ENCODE peak calls at places on chromosome 2, in six cellular contexts. I is foreskin keratinocyte, X is thyroid gland, F is heart left ventricle, M is transverse colon, K is cardiac muscle cell. E is an unnamed sample. For H3K4me1, the result is how much of the 10 kb centered on the place peaks cover.

GRCh38 chr2:1625281-1626001 is 118.9 kb downstream of the PXDN start:
- DNase-seq in K (peak), M (no peak), I (peak), F (peak), X (peak), E (no peak)

GRCh38 chr2:182827182-182827879 is 39.1 kb downstream of the FRZB start:
- DNase-seq in F (no peak), I (no peak), X (no peak), K (no peak), M (no peak), E (no peak)

GRCh38 chr2:160293401-160293911 is 93.4 kb upstream of the ITGB6 start:
- DNase-seq in X (no peak), M (no peak), K (peak), I (peak), F (no peak), E (no peak)

GRCh38 chr2:83014462-83014861 is 1444.6 kb downstream of the SUCLG1 start:
- DNase-seq in K (no peak), I (no peak), X (no peak), M (no peak), F (no peak), E (no peak)

GRCh38 chr2:170816499-170817246 is at the start of gene GAD1:
- DNase-seq in I (peak), K (peak), F (no peak), X (peak), M (peak), E (no peak)

GRCh38 chr2:46803911-46804670 is 111.5 kb downstream of the MCFD2 start:
- DNase-seq in I (peak), M (no peak), X (no peak), K (peak), F (no peak), E (no peak)

GRCh38 chr2:113406114-113406513 is 31.4 kb upstream of the ZNG1B start:
- DNase-seq in X (no peak), I (no peak), F (no peak), M (peak), K (no peak), E (no peak)

GRCh38 chr2:23561088-23561487 is 176.1 kb downstream of the KLHL29 start:
- DNase-seq in K (no peak), F (no peak), I (no peak), M (no peak), X (no peak), E (no peak)

GRCh38 chr2:238202326-238203103 is 980 bp downstream of the ILKAP start:
- DNase-seq in F (no peak), K (peak), M (no peak), X (no peak), I (peak), E (no peak)

GRCh38 chr2:236550701-236551465 is 18.7 kb upstream of the ACKR3 start:
- DNase-seq in F (no peak), I (no peak), K (no peak), X (no peak), M (no peak), E (no peak)

DNA sequence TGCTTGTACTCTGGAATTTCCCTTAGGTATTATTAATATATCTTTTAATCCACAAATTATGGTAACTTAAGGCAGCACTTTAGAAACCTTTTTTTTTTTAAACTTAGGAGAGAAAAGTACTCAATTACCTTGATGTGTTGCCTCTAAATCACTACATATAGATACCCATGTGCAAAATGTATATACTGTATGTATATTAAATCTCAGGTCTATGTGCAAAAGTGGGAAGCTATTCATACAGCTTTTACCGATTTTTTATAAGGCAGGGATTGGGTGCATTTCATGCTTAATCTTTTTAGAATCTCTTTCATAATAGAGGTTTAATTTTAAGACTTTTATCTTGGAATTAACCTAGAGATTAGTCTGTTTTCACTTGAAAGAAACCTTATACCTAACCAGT is 3.4 kb downstream of the EML4 start:
- DNase-seq in K (no peak), M (no peak), F (no peak), I (no peak), X (no peak), E (no peak)
- H3K4me1 ChIP-seq in K (under half), M (under half), F (under half), I (under half), X (under half), E (under half)

GRCh38 chr2:88187927-88188326 is 17.8 kb downstream of the THNSL2 start:
- DNase-seq in M (no peak), X (no peak), F (no peak), I (no peak), K (no peak), E (peak)
- TF ChIP-seq CTCF in M (no peak), X (no peak), F (no peak), I (peak), K (peak), E (peak)

GRCh38 chr2:63545023-63545422 is 43.3 kb downstream of the WDPCP start:
- DNase-seq in X (no peak), M (no peak), F (peak), K (no peak), I (no peak), E (no peak)
- H3K4me1 ChIP-seq in X (under half), M (under half), F (under half), K (under half), I (under half), E (under half)

DNA sequence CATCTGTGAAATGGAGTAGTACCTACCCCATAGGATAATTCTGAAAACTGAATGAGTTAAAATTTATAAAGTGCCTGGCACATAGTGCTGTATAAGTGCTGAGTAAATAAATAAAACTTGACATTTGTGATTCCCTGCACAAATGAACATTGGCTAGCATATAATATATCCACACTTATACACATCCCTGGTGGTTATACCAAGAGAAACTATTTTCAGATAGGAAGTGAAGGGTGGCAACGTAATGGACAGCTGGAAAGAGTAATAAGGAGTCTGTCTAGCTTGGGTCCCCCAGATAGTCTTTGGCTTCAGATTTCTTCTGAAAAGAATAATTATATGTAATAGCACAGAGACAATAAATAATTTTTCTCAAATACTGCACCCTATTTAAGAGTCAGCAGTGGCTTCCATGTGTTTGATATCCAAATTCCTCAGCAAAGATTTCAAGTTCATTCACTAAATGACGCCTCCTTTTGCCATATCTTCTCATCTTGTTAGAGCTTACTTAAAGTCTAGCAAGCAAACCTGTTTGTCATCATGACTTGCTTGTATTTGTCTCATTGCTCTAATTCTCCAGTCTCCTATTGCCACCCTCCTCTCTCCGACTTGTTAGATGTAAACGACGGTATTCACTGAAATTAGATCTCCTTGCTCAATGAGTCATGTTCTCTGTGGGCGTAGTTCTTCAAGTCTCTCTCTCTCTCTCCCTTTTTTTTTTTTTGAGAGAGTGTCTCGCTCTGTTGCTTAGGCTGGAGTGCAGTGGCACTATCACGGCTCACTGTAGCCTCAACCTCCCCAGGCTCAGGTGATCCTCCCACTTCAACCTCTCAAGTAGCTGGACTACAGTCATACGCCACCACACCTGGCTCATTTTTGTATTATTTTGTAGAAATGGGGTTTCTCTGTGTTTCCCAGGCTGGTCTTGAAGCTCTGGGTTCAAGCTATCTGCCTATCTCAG is 8.7 kb upstream of the ADGRF3 start:
- DNase-seq in I (peak), K (peak), X (peak), F (no peak), M (no peak), E (no peak)
- TF ChIP-seq CTCF in I (no peak), K (no peak), X (no peak), F (no peak), M (no peak), E (no peak)

GRCh38 chr2:96530474-96531357 is 5.8 kb upstream of the ARID5A start:
- DNase-seq in K (no peak), M (no peak), I (no peak), F (no peak), X (no peak), E (no peak)
- H3K4me1 ChIP-seq in K (under half), M (half or more), I (under half), F (half or more), X (under half), E (under half)

DNA sequence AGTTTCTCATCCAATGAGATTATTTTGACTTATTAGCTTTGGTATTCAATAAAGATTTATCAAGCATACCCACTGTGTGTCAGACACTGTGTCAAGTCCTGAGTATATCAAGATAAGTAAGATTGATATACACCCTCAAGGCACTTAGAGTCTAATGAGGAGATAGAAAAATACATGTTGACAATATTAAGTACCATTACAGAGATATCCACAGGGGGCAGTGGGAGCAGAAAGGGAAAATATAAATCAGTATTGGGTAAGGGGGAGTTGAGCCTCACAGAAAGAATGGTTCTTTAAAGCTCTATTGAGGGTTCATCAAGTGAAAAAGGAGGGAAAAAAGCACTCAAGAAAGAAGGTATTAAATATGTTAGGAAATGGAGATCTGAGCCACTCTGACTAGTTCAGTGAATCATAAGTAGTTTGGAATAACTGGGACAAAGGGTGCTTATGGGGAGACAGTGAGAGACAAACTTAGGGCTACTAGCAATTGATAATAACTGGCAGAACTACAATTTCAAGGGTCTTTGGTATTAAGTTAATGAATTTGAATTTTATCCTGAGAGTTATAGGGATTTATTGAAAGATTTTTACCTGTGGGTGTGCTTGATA is 45.5 kb upstream of the SLC8A1 start:
- DNase-seq in K (no peak), I (no peak), F (no peak), M (no peak), X (no peak), E (no peak)
- TF ChIP-seq CTCF in K (no peak), I (no peak), F (no peak), M (no peak), X (no peak), E (peak)